ENCODE peak calls at places on chromosomes 13 and 19, in six cellular contexts. One of them, this sample, is unnamed.

GRCh38 chr13:32354040-32354439 is 38.7 kb downstream of the BRCA2 start:
- DNase-seq in neural progenitor cell: no peak
- DNase-seq in BE2C: no peak
- DNase-seq in psoas muscle: no peak
- DNase-seq in fibroblast of pulmonary artery: no peak
- DNase-seq in lower lobe of right lung: no peak
- DNase-seq in this sample: no peak

GRCh38 chr19:18848860-18849661 is 17.3 kb downstream of the UPF1 start:
- DNase-seq in BE2C: peak
- DNase-seq in fibroblast of pulmonary artery: peak
- DNase-seq in neural progenitor cell: no peak
- DNase-seq in lower lobe of right lung: peak
- DNase-seq in psoas muscle: peak
- DNase-seq in this sample: no peak

GRCh38 chr13:39462906-39463305 is 140.1 kb downstream of the LHFPL6 start:
- DNase-seq in neural progenitor cell: no peak
- DNase-seq in fibroblast of pulmonary artery: no peak
- DNase-seq in psoas muscle: no peak
- DNase-seq in lower lobe of right lung: no peak
- DNase-seq in BE2C: no peak
- DNase-seq in this sample: no peak

GRCh38 chr19:15173746-15174404 is 26.9 kb downstream of the NOTCH3 start:
- DNase-seq in psoas muscle: no peak
- DNase-seq in BE2C: no peak
- DNase-seq in fibroblast of pulmonary artery: no peak
- DNase-seq in neural progenitor cell: no peak
- DNase-seq in lower lobe of right lung: no peak
- DNase-seq in this sample: no peak

GRCh38 chr13:74774252-74774651 is 640.0 kb upstream of the KLF12 start:
- DNase-seq in neural progenitor cell: no peak
- DNase-seq in BE2C: no peak
- DNase-seq in fibroblast of pulmonary artery: peak
- DNase-seq in lower lobe of right lung: no peak
- DNase-seq in psoas muscle: no peak
- DNase-seq in this sample: peak

GRCh38 chr13:96982672-96983071 is 11.6 kb downstream of the OXGR1 start:
- DNase-seq in neural progenitor cell: no peak
- DNase-seq in BE2C: no peak
- DNase-seq in fibroblast of pulmonary artery: peak
- DNase-seq in psoas muscle: no peak
- DNase-seq in lower lobe of right lung: no peak
- DNase-seq in this sample: peak

GRCh38 chr19:5567360-5567970 is at the start of gene TINCR:
- DNase-seq in fibroblast of pulmonary artery: no peak
- DNase-seq in neural progenitor cell: peak
- DNase-seq in lower lobe of right lung: no peak
- DNase-seq in psoas muscle: no peak
- DNase-seq in BE2C: peak
- DNase-seq in this sample: no peak

GRCh38 chr19:35030257-35031071 is at the start of gene SCN1B:
- DNase-seq in lower lobe of right lung: no peak
- DNase-seq in psoas muscle: peak
- DNase-seq in BE2C: peak
- DNase-seq in fibroblast of pulmonary artery: peak
- DNase-seq in neural progenitor cell: peak
- DNase-seq in this sample: peak

GRCh38 chr19:53131085-53131484 is 1.6 kb downstream of the ZNF415 start:
- DNase-seq in neural progenitor cell: peak
- DNase-seq in BE2C: no peak
- DNase-seq in psoas muscle: no peak
- DNase-seq in lower lobe of right lung: no peak
- DNase-seq in fibroblast of pulmonary artery: no peak
- DNase-seq in this sample: no peak

GRCh38 chr13:89755729-89756492 is 1591.6 kb upstream of the MIR17HG start:
- DNase-seq in lower lobe of right lung: no peak
- DNase-seq in psoas muscle: no peak
- DNase-seq in fibroblast of pulmonary artery: no peak
- DNase-seq in neural progenitor cell: no peak
- DNase-seq in BE2C: no peak
- DNase-seq in this sample: no peak

GRCh38 chr19:13906525-13906904 is 514 bp downstream of the CC2D1A start:
- DNase-seq in fibroblast of pulmonary artery: no peak
- DNase-seq in lower lobe of right lung: peak
- DNase-seq in BE2C: no peak
- DNase-seq in psoas muscle: no peak
- DNase-seq in neural progenitor cell: no peak
- DNase-seq in this sample: no peak

GRCh38 chr19:48964205-48965032 is 690 bp upstream of the FTL start:
- DNase-seq in psoas muscle: no peak
- DNase-seq in lower lobe of right lung: peak
- DNase-seq in BE2C: no peak
- DNase-seq in fibroblast of pulmonary artery: peak
- DNase-seq in neural progenitor cell: peak
- DNase-seq in this sample: no peak

GRCh38 chr13:74966814-74967213 is 515.2 kb downstream of the TBC1D4 start:
- DNase-seq in psoas muscle: no peak
- DNase-seq in lower lobe of right lung: no peak
- DNase-seq in BE2C: peak
- DNase-seq in neural progenitor cell: peak
- DNase-seq in fibroblast of pulmonary artery: peak
- DNase-seq in this sample: peak

GRCh38 chr13:67184247-67184646 is 45.9 kb downstream of the PCDH9 start:
- DNase-seq in lower lobe of right lung: no peak
- DNase-seq in psoas muscle: no peak
- DNase-seq in BE2C: no peak
- DNase-seq in fibroblast of pulmonary artery: no peak
- DNase-seq in neural progenitor cell: no peak
- DNase-seq in this sample: no peak

GRCh38 chr19:14361824-14362223 is 19.4 kb upstream of the ADGRE5 start:
- DNase-seq in neural progenitor cell: peak
- DNase-seq in lower lobe of right lung: no peak
- DNase-seq in psoas muscle: no peak
- DNase-seq in BE2C: no peak
- DNase-seq in fibroblast of pulmonary artery: peak
- DNase-seq in this sample: no peak

GRCh38 chr19:16458391-16459128 is 13.2 kb downstream of the EPS15L1 start:
- DNase-seq in BE2C: no peak
- DNase-seq in lower lobe of right lung: no peak
- DNase-seq in fibroblast of pulmonary artery: no peak
- DNase-seq in neural progenitor cell: no peak
- DNase-seq in psoas muscle: peak
- DNase-seq in this sample: no peak

GRCh38 chr13:32125221-32125621 is 93.6 kb downstream of the FRY start:
- DNase-seq in fibroblast of pulmonary artery: peak
- DNase-seq in psoas muscle: no peak
- DNase-seq in lower lobe of right lung: no peak
- DNase-seq in BE2C: no peak
- DNase-seq in neural progenitor cell: no peak
- DNase-seq in this sample: no peak

GRCh38 chr19:34856052-34856451 is 70.7 kb upstream of the ZNF30 start:
- DNase-seq in BE2C: no peak
- DNase-seq in lower lobe of right lung: no peak
- DNase-seq in fibroblast of pulmonary artery: no peak
- DNase-seq in psoas muscle: no peak
- DNase-seq in neural progenitor cell: no peak
- DNase-seq in this sample: no peak

DNA sequence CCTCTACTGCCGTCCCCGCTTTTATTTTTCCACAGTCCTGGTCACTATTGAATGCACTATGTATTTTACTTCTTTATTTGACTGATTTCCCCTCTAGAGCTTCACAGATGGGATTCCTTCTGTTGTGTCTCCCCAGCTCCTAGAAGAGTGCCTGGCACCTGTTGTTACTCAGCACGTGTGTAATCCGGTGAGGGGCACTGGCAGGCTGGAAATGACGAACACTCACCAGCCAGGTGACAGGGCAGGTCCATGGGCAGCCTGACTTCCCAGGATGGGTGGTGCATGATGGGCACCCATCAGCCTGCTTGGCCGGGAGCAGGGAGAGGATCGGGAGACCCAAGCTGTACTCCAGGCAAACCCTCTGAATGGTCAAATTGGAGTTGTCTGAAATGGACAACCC is 67.2 kb downstream of the CEBPG start:
- DNase-seq in neural progenitor cell: no peak
- DNase-seq in fibroblast of pulmonary artery: no peak
- DNase-seq in BE2C: no peak
- DNase-seq in lower lobe of right lung: peak
- DNase-seq in psoas muscle: peak
- DNase-seq in this sample: no peak
- TF ChIP-seq CTCF in neural progenitor cell: no peak
- TF ChIP-seq CTCF in fibroblast of pulmonary artery: no peak
- TF ChIP-seq CTCF in BE2C: no peak
- TF ChIP-seq CTCF in lower lobe of right lung: no peak
- TF ChIP-seq CTCF in psoas muscle: no peak
- TF ChIP-seq CTCF in this sample: no peak

GRCh38 chr19:55172741-55173140 is 6.3 kb upstream of the DNAAF3 start:
- DNase-seq in lower lobe of right lung: no peak
- DNase-seq in psoas muscle: no peak
- DNase-seq in BE2C: no peak
- DNase-seq in neural progenitor cell: no peak
- DNase-seq in fibroblast of pulmonary artery: peak
- DNase-seq in this sample: peak
- H3K4me3 ChIP-seq in lower lobe of right lung: no peak
- H3K4me3 ChIP-seq in psoas muscle: no peak
- H3K4me3 ChIP-seq in BE2C: no peak
- H3K4me3 ChIP-seq in neural progenitor cell: peak
- H3K4me3 ChIP-seq in fibroblast of pulmonary artery: peak
- H3K4me3 ChIP-seq in this sample: peak

GRCh38 chr19:50024719-50025021 is 502 bp downstream of the VRK3 start:
- DNase-seq in neural progenitor cell: no peak
- DNase-seq in fibroblast of pulmonary artery: peak
- DNase-seq in lower lobe of right lung: no peak
- DNase-seq in BE2C: peak
- DNase-seq in psoas muscle: no peak
- DNase-seq in this sample: no peak

GRCh38 chr19:50025794-50026549 is at the start of gene ZNF473:
- DNase-seq in neural progenitor cell: peak
- DNase-seq in BE2C: peak
- DNase-seq in lower lobe of right lung: peak
- DNase-seq in fibroblast of pulmonary artery: peak
- DNase-seq in psoas muscle: peak
- DNase-seq in this sample: peak

GRCh38 chr19:50026550-50026906 is 723 bp downstream of the ZNF473 start:
- DNase-seq in neural progenitor cell: no peak
- DNase-seq in fibroblast of pulmonary artery: no peak
- DNase-seq in psoas muscle: no peak
- DNase-seq in BE2C: no peak
- DNase-seq in lower lobe of right lung: no peak
- DNase-seq in this sample: no peak

GRCh38 chr19:50022823-50023222 is 2.3 kb downstream of the VRK3 start:
- DNase-seq in BE2C: no peak
- DNase-seq in psoas muscle: no peak
- DNase-seq in neural progenitor cell: no peak
- DNase-seq in lower lobe of right lung: no peak
- DNase-seq in fibroblast of pulmonary artery: no peak
- DNase-seq in this sample: no peak

DNA sequence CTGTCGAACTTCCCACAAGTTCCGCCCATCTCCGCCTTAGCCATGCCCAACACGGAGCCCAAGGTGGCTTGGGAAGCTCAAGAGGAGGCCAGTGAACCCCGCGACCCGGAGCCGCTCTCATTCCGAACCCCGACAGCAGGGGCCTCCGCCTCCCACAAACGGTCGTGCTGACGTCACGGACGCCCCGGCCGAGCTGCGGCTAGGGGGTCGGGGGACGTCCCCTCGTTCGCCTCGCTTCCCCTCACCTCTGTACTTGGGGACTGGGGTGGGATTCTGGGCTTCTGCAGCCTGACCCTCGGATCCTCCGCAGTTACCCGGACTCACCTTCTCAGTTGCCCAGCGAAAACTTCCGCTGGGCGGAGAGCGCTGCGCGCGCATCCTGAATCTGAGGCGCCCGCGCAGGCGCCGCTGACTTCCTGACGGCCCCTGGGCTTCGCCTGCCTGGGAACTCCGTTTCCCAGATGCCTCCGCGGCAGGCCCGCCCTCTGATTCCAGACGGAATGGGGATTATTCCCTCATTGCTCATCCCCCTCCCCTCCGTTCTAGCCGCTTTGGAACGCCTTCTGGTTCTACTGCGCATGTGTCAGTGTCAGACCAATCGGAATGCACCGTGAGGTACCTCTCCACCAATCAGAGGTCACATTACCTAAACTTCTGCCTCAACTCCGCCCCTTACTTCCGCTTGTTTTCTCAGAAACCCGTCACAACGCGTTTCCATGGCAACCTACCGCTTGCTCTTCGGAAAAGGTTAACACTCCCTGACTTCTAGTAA is at the start of gene VRK3:
- DNase-seq in neural progenitor cell: peak
- DNase-seq in psoas muscle: peak
- DNase-seq in BE2C: peak
- DNase-seq in fibroblast of pulmonary artery: peak
- DNase-seq in lower lobe of right lung: peak
- DNase-seq in this sample: peak
- TF ChIP-seq CTCF in neural progenitor cell: peak
- TF ChIP-seq CTCF in psoas muscle: no peak
- TF ChIP-seq CTCF in BE2C: no peak
- TF ChIP-seq CTCF in fibroblast of pulmonary artery: no peak
- TF ChIP-seq CTCF in lower lobe of right lung: peak
- TF ChIP-seq CTCF in this sample: peak

GRCh38 chr13:112940236-112940635 is 28.8 kb upstream of the MCF2L start:
- DNase-seq in lower lobe of right lung: no peak
- DNase-seq in psoas muscle: no peak
- DNase-seq in fibroblast of pulmonary artery: no peak
- DNase-seq in BE2C: peak
- DNase-seq in neural progenitor cell: no peak
- DNase-seq in this sample: no peak

GRCh38 chr13:112938680-112939079 is 30.3 kb upstream of the MCF2L start:
- DNase-seq in fibroblast of pulmonary artery: no peak
- DNase-seq in psoas muscle: no peak
- DNase-seq in lower lobe of right lung: no peak
- DNase-seq in BE2C: no peak
- DNase-seq in neural progenitor cell: no peak
- DNase-seq in this sample: no peak

GRCh38 chr13:112941349-112941748 is 27.7 kb upstream of the MCF2L start:
- DNase-seq in psoas muscle: no peak
- DNase-seq in fibroblast of pulmonary artery: no peak
- DNase-seq in BE2C: no peak
- DNase-seq in lower lobe of right lung: no peak
- DNase-seq in neural progenitor cell: no peak
- DNase-seq in this sample: no peak

GRCh38 chr13:112943309-112944125 is 25.5 kb upstream of the MCF2L start:
- DNase-seq in fibroblast of pulmonary artery: peak
- DNase-seq in psoas muscle: no peak
- DNase-seq in lower lobe of right lung: peak
- DNase-seq in neural progenitor cell: peak
- DNase-seq in BE2C: peak
- DNase-seq in this sample: peak

DNA sequence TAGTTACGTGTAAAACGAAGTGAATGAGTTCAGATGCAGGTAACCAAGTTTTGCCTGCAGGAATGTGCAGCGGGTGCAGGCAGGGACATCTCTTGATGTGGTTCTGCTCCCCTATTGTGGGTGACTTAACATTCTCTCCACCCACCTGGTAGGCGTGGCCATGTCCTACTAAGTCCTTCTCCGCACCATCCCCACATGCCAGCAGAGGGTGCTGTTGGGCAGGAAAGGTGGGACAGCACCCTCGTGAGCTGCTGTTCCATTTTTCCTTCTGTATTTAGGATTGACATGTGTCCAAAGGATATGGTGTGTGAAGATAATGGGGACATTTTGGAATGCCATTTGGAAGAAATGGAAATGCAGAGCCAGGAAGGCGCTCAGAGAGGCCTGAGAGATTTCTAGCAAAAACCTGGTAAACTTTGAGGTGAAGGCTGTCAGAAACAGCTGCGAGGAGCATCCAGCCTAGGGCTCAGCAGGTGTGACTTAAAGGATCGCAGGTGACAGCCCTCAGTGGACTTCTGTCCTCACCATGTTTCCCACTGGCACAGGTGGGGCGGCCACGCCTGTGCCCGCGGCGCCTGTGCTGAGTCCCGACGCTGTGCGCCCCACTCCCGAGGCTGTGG is 26.2 kb upstream of the MCF2L start:
- DNase-seq in psoas muscle: peak
- DNase-seq in BE2C: peak
- DNase-seq in fibroblast of pulmonary artery: peak
- DNase-seq in neural progenitor cell: peak
- DNase-seq in lower lobe of right lung: peak
- DNase-seq in this sample: peak
- H3K4me3 ChIP-seq in psoas muscle: peak
- H3K4me3 ChIP-seq in BE2C: peak
- H3K4me3 ChIP-seq in fibroblast of pulmonary artery: peak
- H3K4me3 ChIP-seq in neural progenitor cell: peak
- H3K4me3 ChIP-seq in lower lobe of right lung: peak
- H3K4me3 ChIP-seq in this sample: peak